ENCODE peak calls at places on chromosomes 4 and X, in five cellular contexts. One of them, this sample, is unnamed.

GRCh38 chrX:129576539-129576938 is 36.5 kb downstream of the OCRL start:
- DNase-seq in mesenchymal stem cell: no peak
- DNase-seq in neuronal stem cell: no peak
- DNase-seq in H1: no peak
- DNase-seq in H9: no peak
- DNase-seq in this sample: no peak

GRCh38 chrX:15601932-15602331 is 1.2 kb upstream of the ACE2 start:
- DNase-seq in mesenchymal stem cell: no peak
- DNase-seq in H1: no peak
- DNase-seq in H9: no peak
- DNase-seq in neuronal stem cell: no peak
- DNase-seq in this sample: peak

GRCh38 chr4:143399113-143399949 is 62.7 kb downstream of the GAB1 start:
- DNase-seq in neuronal stem cell: peak
- DNase-seq in H1: no peak
- DNase-seq in H9: no peak
- DNase-seq in mesenchymal stem cell: peak
- DNase-seq in this sample: no peak

GRCh38 chrX:53050841-53051240 is 2.3 kb downstream of the GPR173 start:
- DNase-seq in neuronal stem cell: no peak
- DNase-seq in H9: no peak
- DNase-seq in mesenchymal stem cell: no peak
- DNase-seq in H1: no peak
- DNase-seq in this sample: no peak

GRCh38 chr4:135122457-135122856 is 920.9 kb upstream of the PABPC4L start:
- DNase-seq in neuronal stem cell: no peak
- DNase-seq in H1: no peak
- DNase-seq in H9: no peak
- DNase-seq in mesenchymal stem cell: no peak
- DNase-seq in this sample: no peak

GRCh38 chr4:67052981-67053380 is 492.3 kb downstream of the CENPC start:
- DNase-seq in H1: no peak
- DNase-seq in H9: no peak
- DNase-seq in neuronal stem cell: no peak
- DNase-seq in mesenchymal stem cell: no peak
- DNase-seq in this sample: no peak

GRCh38 chrX:37613898-37614297 is 42.4 kb downstream of the LANCL3 start:
- DNase-seq in neuronal stem cell: no peak
- DNase-seq in H9: no peak
- DNase-seq in mesenchymal stem cell: no peak
- DNase-seq in H1: no peak
- DNase-seq in this sample: no peak

GRCh38 chr4:168933423-168933822 is 76.6 kb downstream of the CBR4 start:
- DNase-seq in H1: no peak
- DNase-seq in neuronal stem cell: no peak
- DNase-seq in mesenchymal stem cell: no peak
- DNase-seq in H9: no peak
- DNase-seq in this sample: no peak

GRCh38 chr4:796206-796605 is 29.7 kb downstream of the CPLX1 start:
- DNase-seq in neuronal stem cell: no peak
- DNase-seq in mesenchymal stem cell: no peak
- DNase-seq in H9: no peak
- DNase-seq in H1: no peak
- DNase-seq in this sample: no peak

GRCh38 chr4:81635747-81636146 is 164.0 kb upstream of the RASGEF1B start:
- DNase-seq in H9: no peak
- DNase-seq in mesenchymal stem cell: no peak
- DNase-seq in H1: no peak
- DNase-seq in neuronal stem cell: no peak
- DNase-seq in this sample: peak

GRCh38 chrX:16212436-16212835 is 45.2 kb downstream of the MAGEB17 start:
- DNase-seq in H1: no peak
- DNase-seq in H9: peak
- DNase-seq in mesenchymal stem cell: peak
- DNase-seq in neuronal stem cell: no peak
- DNase-seq in this sample: no peak

GRCh38 chr4:139176299-139177048 is 544 bp downstream of the ELF2 start:
- DNase-seq in neuronal stem cell: peak
- DNase-seq in H9: peak
- DNase-seq in mesenchymal stem cell: peak
- DNase-seq in H1: peak
- DNase-seq in this sample: peak

GRCh38 chr4:182107931-182108330 is 135.3 kb upstream of the TENM3 start:
- DNase-seq in H9: no peak
- DNase-seq in neuronal stem cell: no peak
- DNase-seq in H1: no peak
- DNase-seq in mesenchymal stem cell: no peak
- DNase-seq in this sample: no peak

GRCh38 chr4:182111586-182111985 is 131.6 kb upstream of the TENM3 start:
- DNase-seq in H9: no peak
- DNase-seq in mesenchymal stem cell: no peak
- DNase-seq in H1: no peak
- DNase-seq in neuronal stem cell: no peak
- DNase-seq in this sample: no peak

GRCh38 chr4:182113774-182114173 is 129.4 kb upstream of the TENM3 start:
- DNase-seq in H1: no peak
- DNase-seq in H9: no peak
- DNase-seq in mesenchymal stem cell: no peak
- DNase-seq in neuronal stem cell: no peak
- DNase-seq in this sample: no peak
- H2BK12ac ChIP-seq in H1: no peak
- H2BK12ac ChIP-seq in H9: no peak
- H2BK12ac ChIP-seq in mesenchymal stem cell: no peak
- H2BK12ac ChIP-seq in neuronal stem cell: no peak
- H2BK12ac ChIP-seq in this sample: no peak

GRCh38 chrX:134803551-134804183 is 145.4 kb upstream of the PLAC1 start:
- DNase-seq in H9: no peak
- DNase-seq in H1: no peak
- DNase-seq in neuronal stem cell: no peak
- DNase-seq in mesenchymal stem cell: no peak
- DNase-seq in this sample: no peak
- H3K27ac ChIP-seq in H9: no peak
- H3K27ac ChIP-seq in H1: peak
- H3K27ac ChIP-seq in neuronal stem cell: peak
- H3K27ac ChIP-seq in mesenchymal stem cell: no peak
- H3K27ac ChIP-seq in this sample: no peak

DNA sequence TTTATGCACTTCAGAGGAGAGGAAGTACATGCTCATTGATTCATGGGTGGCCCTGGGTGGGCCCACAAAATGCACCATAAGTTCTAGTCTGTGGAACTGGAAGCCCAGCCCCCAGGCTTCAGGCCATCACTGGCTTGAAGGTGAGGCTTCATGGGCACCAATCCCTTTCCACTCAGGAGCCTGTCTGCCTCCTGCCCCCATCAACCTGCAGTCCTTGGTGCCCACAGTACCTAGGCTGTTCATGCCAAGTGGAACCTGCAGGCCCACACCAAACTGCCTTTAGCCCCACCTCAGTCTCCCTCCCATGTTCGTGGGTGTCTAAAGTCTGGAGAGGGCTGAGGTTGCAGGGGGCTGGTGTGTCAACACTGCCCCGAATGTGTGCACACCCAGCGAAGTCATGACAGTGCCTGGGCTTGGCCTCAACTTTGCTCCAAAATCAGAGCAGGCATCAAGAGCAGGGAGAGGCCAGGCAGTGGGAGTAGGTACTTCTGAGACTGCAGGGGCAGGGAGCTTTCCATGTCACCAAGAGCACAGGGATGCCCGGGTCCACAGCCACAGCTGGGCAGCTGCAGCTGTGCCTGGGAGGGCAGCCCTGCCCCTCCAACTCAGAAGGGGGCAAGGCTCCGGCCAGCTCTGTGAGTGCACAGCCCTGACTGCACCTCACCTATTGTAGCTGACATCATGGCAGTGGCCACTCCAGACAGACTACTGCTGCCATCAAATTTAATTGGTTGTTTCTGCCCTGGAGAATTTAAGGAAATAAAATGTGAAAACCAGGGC is 1250.4 kb upstream of the IGFBP7 start:
- DNase-seq in H9: no peak
- DNase-seq in neuronal stem cell: no peak
- DNase-seq in H1: no peak
- DNase-seq in mesenchymal stem cell: no peak
- DNase-seq in this sample: no peak
- H2BK12ac ChIP-seq in H9: no peak
- H2BK12ac ChIP-seq in neuronal stem cell: no peak
- H2BK12ac ChIP-seq in H1: no peak
- H2BK12ac ChIP-seq in mesenchymal stem cell: no peak
- H2BK12ac ChIP-seq in this sample: no peak

GRCh38 chr4:4254666-4255065 is 6.6 kb upstream of the TMEM128 start:
- DNase-seq in H1: no peak
- DNase-seq in H9: no peak
- DNase-seq in neuronal stem cell: no peak
- DNase-seq in mesenchymal stem cell: no peak
- DNase-seq in this sample: no peak
- H3K27ac ChIP-seq in H1: no peak
- H3K27ac ChIP-seq in H9: no peak
- H3K27ac ChIP-seq in neuronal stem cell: no peak
- H3K27ac ChIP-seq in mesenchymal stem cell: no peak
- H3K27ac ChIP-seq in this sample: no peak

GRCh38 chr4:79743014-79743413 is 330.0 kb downstream of the ANTXR2 start:
- DNase-seq in neuronal stem cell: no peak
- DNase-seq in mesenchymal stem cell: no peak
- DNase-seq in H9: no peak
- DNase-seq in H1: no peak
- DNase-seq in this sample: no peak
- H2BK12ac ChIP-seq in neuronal stem cell: no peak
- H2BK12ac ChIP-seq in mesenchymal stem cell: no peak
- H2BK12ac ChIP-seq in H9: no peak
- H2BK12ac ChIP-seq in H1: no peak
- H2BK12ac ChIP-seq in this sample: no peak

DNA sequence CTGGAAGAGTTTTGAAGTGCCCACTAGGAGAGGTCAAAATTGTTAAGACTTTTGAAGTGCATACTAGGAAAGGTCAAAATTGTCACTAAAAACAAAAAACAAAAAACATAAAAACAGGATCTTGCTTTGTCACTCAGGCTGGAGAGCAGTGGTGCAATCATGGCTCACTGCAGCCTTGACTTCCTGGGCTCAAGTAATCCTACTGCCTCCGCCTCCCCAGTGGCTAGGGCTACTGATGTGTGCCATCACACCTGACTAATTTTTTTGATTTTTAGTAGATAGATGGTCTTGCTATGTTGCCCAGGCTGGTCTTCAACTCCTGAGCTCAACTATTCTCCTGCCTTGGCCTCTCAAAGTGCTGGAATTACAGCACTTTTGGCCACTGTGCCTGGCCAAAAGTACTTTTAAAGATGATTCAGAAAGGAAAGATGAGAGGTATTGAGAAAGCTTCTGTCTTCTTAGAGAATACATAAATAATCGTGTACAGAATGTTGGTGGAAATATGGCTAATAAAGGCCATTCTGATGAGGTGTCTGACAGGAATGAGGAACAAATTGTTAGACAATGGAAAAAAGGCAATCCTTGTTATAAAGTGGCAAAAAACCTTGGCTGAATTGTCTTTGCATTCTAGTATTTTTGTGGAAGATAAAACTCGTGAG is 43.3 kb upstream of the STX18 start:
- DNase-seq in neuronal stem cell: no peak
- DNase-seq in H1: no peak
- DNase-seq in mesenchymal stem cell: peak
- DNase-seq in H9: no peak
- DNase-seq in this sample: no peak
- H3K27ac ChIP-seq in neuronal stem cell: no peak
- H3K27ac ChIP-seq in H1: no peak
- H3K27ac ChIP-seq in mesenchymal stem cell: peak
- H3K27ac ChIP-seq in H9: no peak
- H3K27ac ChIP-seq in this sample: no peak

GRCh38 chr4:102493257-102493656 is 7.9 kb upstream of the NFKB1 start:
- DNase-seq in H1: no peak
- DNase-seq in mesenchymal stem cell: no peak
- DNase-seq in neuronal stem cell: no peak
- DNase-seq in H9: no peak
- DNase-seq in this sample: no peak
- H2BK12ac ChIP-seq in H1: no peak
- H2BK12ac ChIP-seq in mesenchymal stem cell: no peak
- H2BK12ac ChIP-seq in neuronal stem cell: no peak
- H2BK12ac ChIP-seq in H9: no peak
- H2BK12ac ChIP-seq in this sample: no peak

DNA sequence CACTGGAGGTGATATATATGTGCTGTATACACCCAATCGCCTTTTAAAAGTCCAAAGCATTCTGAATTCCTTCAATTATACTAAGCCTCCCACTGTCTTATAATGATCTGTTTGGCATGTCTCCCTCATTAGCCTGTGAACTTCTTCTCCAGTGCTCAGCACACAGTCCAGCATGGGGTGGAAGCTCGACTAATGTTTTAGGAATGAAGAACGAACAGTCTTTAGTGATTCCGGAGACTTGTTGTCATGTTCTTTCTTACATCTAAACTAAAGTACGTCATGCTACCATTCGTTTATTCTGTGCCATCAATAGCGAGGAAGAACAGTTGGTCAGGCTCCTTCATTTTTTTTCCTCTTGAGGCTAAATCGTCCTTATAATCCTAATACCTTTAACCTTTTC is 45.2 kb downstream of the RTL9 start:
- DNase-seq in neuronal stem cell: no peak
- DNase-seq in H9: no peak
- DNase-seq in mesenchymal stem cell: peak
- DNase-seq in H1: no peak
- DNase-seq in this sample: peak
- H3K27ac ChIP-seq in neuronal stem cell: no peak
- H3K27ac ChIP-seq in H9: no peak
- H3K27ac ChIP-seq in mesenchymal stem cell: no peak
- H3K27ac ChIP-seq in H1: no peak
- H3K27ac ChIP-seq in this sample: peak

GRCh38 chrX:56746996-56747395 is 18.0 kb downstream of the NBDY start:
- DNase-seq in neuronal stem cell: no peak
- DNase-seq in mesenchymal stem cell: no peak
- DNase-seq in H9: no peak
- DNase-seq in H1: no peak
- DNase-seq in this sample: no peak

GRCh38 chrX:56745019-56745418 is 16.0 kb downstream of the NBDY start:
- DNase-seq in mesenchymal stem cell: peak
- DNase-seq in neuronal stem cell: no peak
- DNase-seq in H9: no peak
- DNase-seq in H1: no peak
- DNase-seq in this sample: no peak
- H2BK12ac ChIP-seq in mesenchymal stem cell: no peak
- H2BK12ac ChIP-seq in neuronal stem cell: no peak
- H2BK12ac ChIP-seq in H9: no peak
- H2BK12ac ChIP-seq in H1: no peak
- H2BK12ac ChIP-seq in this sample: no peak

GRCh38 chr4:52588097-52588496 is 71.0 kb downstream of the USP46 start:
- DNase-seq in H9: peak
- DNase-seq in H1: peak
- DNase-seq in mesenchymal stem cell: peak
- DNase-seq in neuronal stem cell: no peak
- DNase-seq in this sample: peak
- H3K27ac ChIP-seq in H9: no peak
- H3K27ac ChIP-seq in H1: no peak
- H3K27ac ChIP-seq in mesenchymal stem cell: peak
- H3K27ac ChIP-seq in neuronal stem cell: no peak
- H3K27ac ChIP-seq in this sample: no peak